ENCODE peak calls at places on chromosomes 5 and 9, in eight cellular contexts. R, J, V, Q, I, S, D and A are unnamed samples.

GRCh38 chr5:139402561-139403158 is 1.2 kb downstream of the SPATA24 start:
- DNase-seq in R (no peak), J (no peak), V (no peak), Q (peak; percentile 68), I (peak; percentile 42), S (no peak), D (no peak), A (no peak)

GRCh38 chr9:128685636-128686489 is 3.2 kb upstream of the SET start:
- DNase-seq in R (no peak), J (no peak), V (peak; percentile 54), Q (no peak), I (no peak), S (peak; percentile 13), D (no peak), A (peak; percentile 65)

GRCh38 chr5:43017438-43017820 is 22.7 kb downstream of the ANXA2R start:
- DNase-seq in R (no peak), J (no peak), V (no peak), Q (peak; percentile 55), I (no peak), S (no peak), D (peak; percentile 40), A (no peak)

GRCh38 chr9:89929721-89930480 is 325.1 kb downstream of the GADD45G start:
- DNase-seq in R (peak; percentile 23), J (peak; percentile 43), V (no peak), Q (no peak), I (no peak), S (no peak), D (no peak), A (no peak)

GRCh38 chr5:10441992-10442435 is 335 bp downstream of the ROPN1L start:
- DNase-seq in R (no peak), J (no peak), V (no peak), Q (no peak), I (no peak), S (no peak), D (no peak), A (no peak)

GRCh38 chr5:152264656-152265055 is 140.4 kb downstream of the NMUR2 start:
- DNase-seq in R (no peak), J (no peak), V (no peak), Q (no peak), I (no peak), S (no peak), D (no peak), A (no peak)

GRCh38 chr9:113221800-113222481 is 597 bp downstream of the SLC31A1 start:
- DNase-seq in R (no peak), J (peak; percentile 15), V (no peak), Q (no peak), I (peak; percentile 25), S (no peak), D (no peak), A (no peak)

GRCh38 chr5:160118349-160119141 is 705 bp downstream of the PWWP2A start:
- DNase-seq in R (peak; percentile 28), J (peak; percentile 78), V (peak; percentile 47), Q (peak; percentile 34), I (no peak), S (peak; percentile 24), D (peak; percentile 39), A (peak; percentile 53)